ENCODE peak calls at places on chromosomes 4 and X, in ten cellular contexts. V is stimulated activated CD4-positive, alpha-beta T cell treated with anti-CD3 and anti-CD28 coated beads, Interleukin-15, amount 100 ng/mL, for 24 hours; G is PC-9; R is islet precursor cell; C is naive thymus-derived CD8-positive, alpha-beta T cell; F is mucosa of gallbladder; B is EH; J is AG10803; K is T-helper 17 cell; E is astrocyte of the spinal cord. W is an unnamed sample.

GRCh38 chr4:15118281-15118680 is 116.0 kb downstream of the CPEB2 start:
- DNase-seq in V (no peak), G (no peak), R (no peak), C (no peak), F (no peak), B (peak; percentile 13), J (peak; percentile 57), K (no peak), E (peak; percentile 83), W (no peak)

GRCh38 chr4:168942985-168943384 is 67.1 kb downstream of the CBR4 start:
- DNase-seq in V (no peak), G (no peak), R (peak; percentile 56), C (no peak), F (no peak), B (no peak), J (no peak), K (no peak), E (no peak), W (no peak)

GRCh38 chr4:124396333-124396732 is 316.2 kb downstream of the ANKRD50 start:
- DNase-seq in V (no peak), G (no peak), R (no peak), C (no peak), F (no peak), B (no peak), J (no peak), K (no peak), E (no peak), W (no peak)

GRCh38 chr4:16952462-16952871 is 54.0 kb upstream of the LDB2 start:
- DNase-seq in V (no peak), G (no peak), R (no peak), C (no peak), F (no peak), B (peak; percentile 63), J (peak; percentile 54), K (no peak), E (peak; percentile 7), W (no peak)

GRCh38 chr4:121794505-121795192 is 6.5 kb upstream of the EXOSC9 start:
- DNase-seq in V (no peak), G (no peak), R (no peak), C (no peak), F (no peak), B (peak; percentile 30), J (peak; percentile 62), K (no peak), E (no peak), W (no peak)

GRCh38 chrX:132508834-132509233 is 20.0 kb upstream of the MBNL3 start:
- DNase-seq in V (no peak), G (no peak), R (no peak), C (no peak), F (no peak), B (no peak), J (no peak), K (no peak), E (no peak), W (no peak)

GRCh38 chr4:58247792-58248191 is 1137.6 kb upstream of the IGFBP7 start:
- DNase-seq in V (no peak), G (no peak), R (no peak), C (no peak), F (no peak), B (no peak), J (no peak), K (no peak), E (no peak), W (no peak)

GRCh38 chr4:100042235-100042634 is 92.2 kb upstream of the H2AZ1 start:
- DNase-seq in V (no peak), G (no peak), R (no peak), C (no peak), F (no peak), B (no peak), J (no peak), K (no peak), E (no peak), W (no peak)

GRCh38 chr4:26033389-26033788 is 119.4 kb downstream of the SMIM20 start:
- DNase-seq in V (no peak), G (no peak), R (no peak), C (no peak), F (no peak), B (no peak), J (no peak), K (no peak), E (no peak), W (no peak)

GRCh38 chr4:17869327-17869726 is 58.5 kb downstream of the NCAPG start:
- DNase-seq in V (no peak), G (no peak), R (no peak), C (no peak), F (no peak), B (no peak), J (no peak), K (no peak), E (no peak), W (no peak)

GRCh38 chrX:140342410-140342809 is 162.5 kb downstream of the SOX3 start:
- DNase-seq in V (no peak), G (no peak), R (no peak), C (no peak), F (no peak), B (no peak), J (no peak), K (no peak), E (no peak), W (no peak)

GRCh38 chrX:20061869-20062254 is 54.8 kb downstream of the MAP7D2 start:
- DNase-seq in V (no peak), G (no peak), R (no peak), C (no peak), F (no peak), B (peak; percentile 62), J (peak; percentile 60), K (no peak), E (peak; percentile 68), W (no peak)

GRCh38 chr4:77566148-77566547 is 39.5 kb upstream of the CXCL13 start:
- DNase-seq in V (no peak), G (no peak), R (no peak), C (no peak), F (no peak), B (no peak), J (no peak), K (no peak), E (no peak), W (no peak)

GRCh38 chr4:170428929-170429328 is 339.2 kb upstream of the AADAT start:
- DNase-seq in V (no peak), G (no peak), R (no peak), C (no peak), F (no peak), B (no peak), J (no peak), K (no peak), E (no peak), W (no peak)

GRCh38 chr4:1337376-1337831 is 9.6 kb upstream of the UVSSA start:
- DNase-seq in V (peak; percentile 82), G (peak; percentile 68), R (peak; percentile 94), C (peak; percentile 18), F (peak; percentile 34), B (peak; percentile 53), J (peak; percentile 3), K (no peak), E (no peak), W (no peak)

GRCh38 chrX:17032351-17032750 is 85.9 kb downstream of the REPS2 start:
- DNase-seq in V (no peak), G (peak; percentile 24), R (no peak), C (no peak), F (no peak), B (peak; percentile 7), J (peak; percentile 68), K (no peak), E (peak; percentile 91), W (no peak)

GRCh38 chrX:42524374-42524773 is 253.6 kb downstream of the PPP1R2C start:
- DNase-seq in V (no peak), G (no peak), R (no peak), C (no peak), F (no peak), B (peak; percentile 79), J (peak; percentile 74), K (no peak), E (peak; percentile 61), W (no peak)

GRCh38 chr4:186781032-186781917 is 57.6 kb upstream of the FAT1 start:
- DNase-seq in V (no peak), G (no peak), R (peak; percentile 68), C (no peak), F (no peak), B (peak; percentile 83), J (peak; percentile 42), K (no peak), E (peak; percentile 78), W (peak; percentile 72)

GRCh38 chrX:73851014-73852009 is 288.3 kb downstream of the CHIC1 start:
- DNase-seq in V (no peak), G (no peak), R (no peak), C (no peak), F (peak; percentile 93), B (no peak), J (no peak), K (no peak), E (peak; percentile 97), W (no peak)

GRCh38 chr4:80113615-80114014 is 40.6 kb upstream of the ANTXR2 start:
- DNase-seq in V (no peak), G (no peak), R (no peak), C (no peak), F (no peak), B (peak; percentile 22), J (no peak), K (no peak), E (no peak), W (no peak)

GRCh38 chr4:13765535-13765934 is 138.0 kb upstream of the BOD1L1 start:
- DNase-seq in V (no peak), G (no peak), R (no peak), C (no peak), F (no peak), B (peak; percentile 26), J (no peak), K (no peak), E (peak; percentile 14), W (no peak)

GRCh38 chr4:163495900-163496299 is 1.4 kb downstream of the TMA16 start:
- DNase-seq in V (no peak), G (no peak), R (no peak), C (no peak), F (no peak), B (no peak), J (no peak), K (no peak), E (no peak), W (no peak)

GRCh38 chr4:41326776-41327175 is 70.0 kb downstream of the UCHL1 start:
- DNase-seq in V (no peak), G (no peak), R (no peak), C (no peak), F (no peak), B (no peak), J (no peak), K (no peak), E (no peak), W (no peak)

GRCh38 chr4:125750827-125751466 is 436.2 kb downstream of the FAT4 start:
- DNase-seq in V (no peak), G (no peak), R (peak; percentile 71), C (no peak), F (no peak), B (peak; percentile 60), J (peak; percentile 52), K (no peak), E (peak; percentile 63), W (no peak)

GRCh38 chr4:154314248-154314647 is 177.4 kb downstream of the DCHS2 start:
- DNase-seq in V (no peak), G (no peak), R (no peak), C (no peak), F (no peak), B (peak; percentile 39), J (peak; percentile 66), K (no peak), E (peak; percentile 25), W (no peak)

GRCh38 chr4:13920901-13921300 is 293.4 kb upstream of the BOD1L1 start:
- DNase-seq in V (no peak), G (peak; percentile 78), R (peak; percentile 97), C (no peak), F (peak; percentile 47), B (peak; percentile 100), J (peak; percentile 100), K (no peak), E (peak; percentile 100), W (peak; percentile 91)

GRCh38 chr4:110533940-110534339 is 58.0 kb downstream of the ENPEP start:
- DNase-seq in V (no peak), G (peak; percentile 27), R (peak; percentile 76), C (no peak), F (no peak), B (peak; percentile 96), J (peak; percentile 96), K (no peak), E (peak; percentile 98), W (peak; percentile 65)

GRCh38 chr4:82780398-82781231 is 18.0 kb downstream of the SCD5 start:
- DNase-seq in V (no peak), G (peak; percentile 85), R (no peak), C (no peak), F (peak; percentile 83), B (peak; percentile 71), J (no peak), K (no peak), E (peak; percentile 90), W (no peak)

W was measured in RWPE2.